ENCODE peak calls at places on chromosomes 6 and 20, in six cellular contexts. One of them, this sample, is unnamed.

GRCh38 chr6:169005141-169005540 is 248.5 kb downstream of the THBS2 start:
- DNase-seq in IMR-90: no peak
- DNase-seq in fibroblast of lung: peak
- DNase-seq in K562: no peak
- DNase-seq in CD8-positive, alpha-beta T cell: no peak
- DNase-seq in colonic mucosa: no peak
- DNase-seq in this sample: no peak

GRCh38 chr20:689348-689747 is 13.7 kb upstream of the SCRT2 start:
- DNase-seq in IMR-90: no peak
- DNase-seq in fibroblast of lung: no peak
- DNase-seq in K562: no peak
- DNase-seq in CD8-positive, alpha-beta T cell: no peak
- DNase-seq in colonic mucosa: no peak
- DNase-seq in this sample: no peak

GRCh38 chr6:114879719-114880118 is 536.9 kb upstream of the HS3ST5 start:
- DNase-seq in IMR-90: no peak
- DNase-seq in fibroblast of lung: no peak
- DNase-seq in K562: no peak
- DNase-seq in CD8-positive, alpha-beta T cell: no peak
- DNase-seq in colonic mucosa: no peak
- DNase-seq in this sample: no peak

GRCh38 chr6:80001337-80001736 is 3.1 kb upstream of the TTK start:
- DNase-seq in IMR-90: no peak
- DNase-seq in fibroblast of lung: no peak
- DNase-seq in K562: no peak
- DNase-seq in CD8-positive, alpha-beta T cell: no peak
- DNase-seq in colonic mucosa: no peak
- DNase-seq in this sample: no peak

GRCh38 chr6:63928613-63929012 is 293.0 kb downstream of the PHF3 start:
- DNase-seq in IMR-90: no peak
- DNase-seq in fibroblast of lung: no peak
- DNase-seq in K562: no peak
- DNase-seq in CD8-positive, alpha-beta T cell: no peak
- DNase-seq in colonic mucosa: no peak
- DNase-seq in this sample: no peak

GRCh38 chr6:56693988-56694387 is 51.3 kb upstream of the DST start:
- DNase-seq in IMR-90: no peak
- DNase-seq in fibroblast of lung: peak
- DNase-seq in K562: no peak
- DNase-seq in CD8-positive, alpha-beta T cell: no peak
- DNase-seq in colonic mucosa: no peak
- DNase-seq in this sample: no peak

GRCh38 chr6:54598787-54599309 is 247.7 kb upstream of the FAM83B start:
- DNase-seq in IMR-90: no peak
- DNase-seq in fibroblast of lung: no peak
- DNase-seq in K562: no peak
- DNase-seq in CD8-positive, alpha-beta T cell: no peak
- DNase-seq in colonic mucosa: no peak
- DNase-seq in this sample: peak

GRCh38 chr6:111614833-111615582 is 9.3 kb upstream of the TRAF3IP2 start:
- DNase-seq in IMR-90: no peak
- DNase-seq in fibroblast of lung: no peak
- DNase-seq in K562: peak
- DNase-seq in CD8-positive, alpha-beta T cell: no peak
- DNase-seq in colonic mucosa: peak
- DNase-seq in this sample: no peak

GRCh38 chr20:48600470-48600945 is 227.3 kb downstream of the PREX1 start:
- DNase-seq in IMR-90: no peak
- DNase-seq in fibroblast of lung: no peak
- DNase-seq in K562: no peak
- DNase-seq in CD8-positive, alpha-beta T cell: no peak
- DNase-seq in colonic mucosa: no peak
- DNase-seq in this sample: no peak

GRCh38 chr20:13995841-13996240 is 525 bp downstream of the MACROD2 start:
- DNase-seq in IMR-90: no peak
- DNase-seq in fibroblast of lung: no peak
- DNase-seq in K562: no peak
- DNase-seq in CD8-positive, alpha-beta T cell: no peak
- DNase-seq in colonic mucosa: peak
- DNase-seq in this sample: no peak

GRCh38 chr6:1993049-1993448 is 252.4 kb downstream of the GMDS start:
- DNase-seq in IMR-90: peak
- DNase-seq in fibroblast of lung: peak
- DNase-seq in K562: no peak
- DNase-seq in CD8-positive, alpha-beta T cell: no peak
- DNase-seq in colonic mucosa: no peak
- DNase-seq in this sample: peak

GRCh38 chr20:62980970-62981369 is 25.8 kb downstream of the BHLHE23 start:
- DNase-seq in IMR-90: no peak
- DNase-seq in fibroblast of lung: no peak
- DNase-seq in K562: no peak
- DNase-seq in CD8-positive, alpha-beta T cell: peak
- DNase-seq in colonic mucosa: no peak
- DNase-seq in this sample: peak

GRCh38 chr20:41716436-41716835 is 98.3 kb upstream of the CHD6 start:
- DNase-seq in IMR-90: peak
- DNase-seq in fibroblast of lung: no peak
- DNase-seq in K562: no peak
- DNase-seq in CD8-positive, alpha-beta T cell: no peak
- DNase-seq in colonic mucosa: no peak
- DNase-seq in this sample: peak

GRCh38 chr6:46848684-46849360 is 55.6 kb downstream of the MEP1A start:
- DNase-seq in IMR-90: peak
- DNase-seq in fibroblast of lung: peak
- DNase-seq in K562: peak
- DNase-seq in CD8-positive, alpha-beta T cell: peak
- DNase-seq in colonic mucosa: peak
- DNase-seq in this sample: peak

GRCh38 chr6:157841211-157841840 is 18.3 kb downstream of the SNX9 start:
- DNase-seq in IMR-90: no peak
- DNase-seq in fibroblast of lung: peak
- DNase-seq in K562: peak
- DNase-seq in CD8-positive, alpha-beta T cell: no peak
- DNase-seq in colonic mucosa: peak
- DNase-seq in this sample: no peak

GRCh38 chr6:51473996-51474975 is 613.1 kb downstream of the PKHD1 start:
- DNase-seq in IMR-90: no peak
- DNase-seq in fibroblast of lung: no peak
- DNase-seq in K562: no peak
- DNase-seq in CD8-positive, alpha-beta T cell: no peak
- DNase-seq in colonic mucosa: no peak
- DNase-seq in this sample: no peak

GRCh38 chr6:34792605-34793500 is 970 bp downstream of the BLTP3A start:
- DNase-seq in IMR-90: peak
- DNase-seq in fibroblast of lung: peak
- DNase-seq in K562: no peak
- DNase-seq in CD8-positive, alpha-beta T cell: no peak
- DNase-seq in colonic mucosa: peak
- DNase-seq in this sample: peak

GRCh38 chr6:156552849-156553248 is 224.3 kb upstream of the ARID1B start:
- DNase-seq in IMR-90: no peak
- DNase-seq in fibroblast of lung: no peak
- DNase-seq in K562: no peak
- DNase-seq in CD8-positive, alpha-beta T cell: no peak
- DNase-seq in colonic mucosa: no peak
- DNase-seq in this sample: no peak

GRCh38 chr20:63114006-63114692 is 101.8 kb downstream of the YTHDF1 start:
- DNase-seq in IMR-90: no peak
- DNase-seq in fibroblast of lung: no peak
- DNase-seq in K562: no peak
- DNase-seq in CD8-positive, alpha-beta T cell: no peak
- DNase-seq in colonic mucosa: no peak
- DNase-seq in this sample: no peak

GRCh38 chr6:77290798-77291197 is 172.5 kb downstream of the HTR1B start:
- DNase-seq in IMR-90: peak
- DNase-seq in fibroblast of lung: no peak
- DNase-seq in K562: no peak
- DNase-seq in CD8-positive, alpha-beta T cell: no peak
- DNase-seq in colonic mucosa: no peak
- DNase-seq in this sample: no peak

GRCh38 chr6:165404703-165405102 is 95.3 kb upstream of the C6orf118 start:
- DNase-seq in IMR-90: peak
- DNase-seq in fibroblast of lung: no peak
- DNase-seq in K562: no peak
- DNase-seq in CD8-positive, alpha-beta T cell: no peak
- DNase-seq in colonic mucosa: no peak
- DNase-seq in this sample: peak

GRCh38 chr6:6588064-6588923 is at the start of gene LY86:
- DNase-seq in IMR-90: no peak
- DNase-seq in fibroblast of lung: no peak
- DNase-seq in K562: no peak
- DNase-seq in CD8-positive, alpha-beta T cell: no peak
- DNase-seq in colonic mucosa: no peak
- DNase-seq in this sample: no peak

GRCh38 chr6:18293192-18293904 is 29.0 kb upstream of the DEK start:
- DNase-seq in IMR-90: peak
- DNase-seq in fibroblast of lung: peak
- DNase-seq in K562: no peak
- DNase-seq in CD8-positive, alpha-beta T cell: no peak
- DNase-seq in colonic mucosa: peak
- DNase-seq in this sample: peak

GRCh38 chr6:88008411-88008810 is 39.2 kb upstream of the SPACA1 start:
- DNase-seq in IMR-90: no peak
- DNase-seq in fibroblast of lung: peak
- DNase-seq in K562: no peak
- DNase-seq in CD8-positive, alpha-beta T cell: no peak
- DNase-seq in colonic mucosa: no peak
- DNase-seq in this sample: no peak
- H3K4me3 ChIP-seq in IMR-90: no peak
- H3K4me3 ChIP-seq in fibroblast of lung: no peak
- H3K4me3 ChIP-seq in K562: no peak
- H3K4me3 ChIP-seq in CD8-positive, alpha-beta T cell: no peak
- H3K4me3 ChIP-seq in colonic mucosa: no peak
- H3K4me3 ChIP-seq in this sample: no peak

GRCh38 chr6:37732688-37733087 is 35.0 kb upstream of the MDGA1 start:
- DNase-seq in IMR-90: no peak
- DNase-seq in fibroblast of lung: no peak
- DNase-seq in K562: peak
- DNase-seq in CD8-positive, alpha-beta T cell: no peak
- DNase-seq in colonic mucosa: no peak
- DNase-seq in this sample: no peak
- TF ChIP-seq CTCF in IMR-90: no peak
- TF ChIP-seq CTCF in fibroblast of lung: no peak
- TF ChIP-seq CTCF in K562: peak
- TF ChIP-seq CTCF in CD8-positive, alpha-beta T cell: no peak
- TF ChIP-seq CTCF in colonic mucosa: no peak
- TF ChIP-seq CTCF in this sample: peak

GRCh38 chr6:11585426-11586016 is 48.0 kb downstream of the TMEM170B start:
- DNase-seq in IMR-90: peak
- DNase-seq in fibroblast of lung: peak
- DNase-seq in K562: peak
- DNase-seq in CD8-positive, alpha-beta T cell: no peak
- DNase-seq in colonic mucosa: no peak
- DNase-seq in this sample: peak

GRCh38 chr6:11586117-11586516 is 48.6 kb downstream of the TMEM170B start:
- DNase-seq in IMR-90: no peak
- DNase-seq in fibroblast of lung: peak
- DNase-seq in K562: no peak
- DNase-seq in CD8-positive, alpha-beta T cell: no peak
- DNase-seq in colonic mucosa: no peak
- DNase-seq in this sample: peak

GRCh38 chr6:11584264-11584663 is 46.7 kb downstream of the TMEM170B start:
- DNase-seq in IMR-90: peak
- DNase-seq in fibroblast of lung: peak
- DNase-seq in K562: no peak
- DNase-seq in CD8-positive, alpha-beta T cell: no peak
- DNase-seq in colonic mucosa: no peak
- DNase-seq in this sample: no peak

GRCh38 chr6:11589261-11589660 is 51.7 kb downstream of the TMEM170B start:
- DNase-seq in IMR-90: peak
- DNase-seq in fibroblast of lung: no peak
- DNase-seq in K562: no peak
- DNase-seq in CD8-positive, alpha-beta T cell: no peak
- DNase-seq in colonic mucosa: no peak
- DNase-seq in this sample: no peak

DNA sequence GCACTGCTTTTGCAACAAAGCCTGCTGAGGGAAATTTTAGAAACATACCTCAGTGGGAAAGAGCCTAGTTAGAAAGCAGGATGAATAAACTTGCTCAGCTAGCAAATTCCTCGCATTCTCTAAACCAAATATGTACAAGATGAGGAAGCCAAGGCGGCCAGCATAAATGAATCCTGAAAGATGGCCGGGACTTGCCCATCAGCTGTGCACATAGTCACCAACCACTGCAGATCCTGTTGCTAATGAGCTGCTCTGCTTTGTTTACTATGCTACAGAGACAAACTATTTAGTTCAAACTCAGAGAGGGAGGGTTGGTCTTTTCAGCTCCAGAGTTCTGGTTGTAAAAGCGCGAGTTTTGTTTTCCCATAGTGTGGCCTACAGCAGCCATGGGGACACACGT is 49.0 kb downstream of the TMEM170B start:
- DNase-seq in IMR-90: peak
- DNase-seq in fibroblast of lung: peak
- DNase-seq in K562: no peak
- DNase-seq in CD8-positive, alpha-beta T cell: no peak
- DNase-seq in colonic mucosa: no peak
- DNase-seq in this sample: peak
- H3K4me3 ChIP-seq in IMR-90: no peak
- H3K4me3 ChIP-seq in fibroblast of lung: no peak
- H3K4me3 ChIP-seq in K562: no peak
- H3K4me3 ChIP-seq in CD8-positive, alpha-beta T cell: no peak
- H3K4me3 ChIP-seq in colonic mucosa: no peak
- H3K4me3 ChIP-seq in this sample: no peak

GRCh38 chr6:160042788-160043301 is 74.0 kb downstream of the IGF2R start:
- DNase-seq in IMR-90: peak
- DNase-seq in fibroblast of lung: peak
- DNase-seq in K562: no peak
- DNase-seq in CD8-positive, alpha-beta T cell: no peak
- DNase-seq in colonic mucosa: no peak
- DNase-seq in this sample: peak

GRCh38 chr6:160042014-160042773 is 73.3 kb downstream of the IGF2R start:
- DNase-seq in IMR-90: peak
- DNase-seq in fibroblast of lung: peak
- DNase-seq in K562: no peak
- DNase-seq in CD8-positive, alpha-beta T cell: no peak
- DNase-seq in colonic mucosa: no peak
- DNase-seq in this sample: peak

GRCh38 chr6:160040527-160041264 is 71.8 kb downstream of the IGF2R start:
- DNase-seq in IMR-90: no peak
- DNase-seq in fibroblast of lung: no peak
- DNase-seq in K562: no peak
- DNase-seq in CD8-positive, alpha-beta T cell: no peak
- DNase-seq in colonic mucosa: no peak
- DNase-seq in this sample: no peak

GRCh38 chr6:160040055-160040454 is 71.2 kb downstream of the IGF2R start:
- DNase-seq in IMR-90: no peak
- DNase-seq in fibroblast of lung: no peak
- DNase-seq in K562: no peak
- DNase-seq in CD8-positive, alpha-beta T cell: no peak
- DNase-seq in colonic mucosa: no peak
- DNase-seq in this sample: no peak

DNA sequence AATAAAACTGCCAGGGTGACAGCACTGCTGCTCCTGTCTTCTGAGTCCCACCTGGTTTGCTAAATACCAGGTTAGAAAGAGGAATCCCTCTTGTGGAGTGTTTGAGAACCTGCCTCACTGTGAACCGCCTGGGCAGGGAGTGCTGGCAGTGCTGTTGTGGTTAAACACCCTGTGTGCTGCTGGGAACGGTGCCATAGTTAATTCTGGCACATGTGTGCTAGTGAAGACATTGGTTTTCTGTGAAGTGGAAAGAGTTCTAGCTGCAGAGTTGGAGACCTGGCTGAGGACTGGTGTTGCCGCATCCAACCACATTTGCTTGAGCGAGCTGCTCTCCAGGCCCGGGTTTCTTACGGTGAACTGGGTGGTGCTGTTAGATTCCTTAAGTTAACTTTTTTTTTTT is 72.7 kb downstream of the IGF2R start:
- DNase-seq in IMR-90: peak
- DNase-seq in fibroblast of lung: peak
- DNase-seq in K562: no peak
- DNase-seq in CD8-positive, alpha-beta T cell: no peak
- DNase-seq in colonic mucosa: no peak
- DNase-seq in this sample: peak
- TF ChIP-seq CTCF in IMR-90: peak
- TF ChIP-seq CTCF in fibroblast of lung: peak
- TF ChIP-seq CTCF in K562: no peak
- TF ChIP-seq CTCF in CD8-positive, alpha-beta T cell: no peak
- TF ChIP-seq CTCF in colonic mucosa: no peak
- TF ChIP-seq CTCF in this sample: peak